ENCODE peak calls at places on chromosomes 1 and 21, in nine cellular contexts. S, Z, X, R, M, F, Q, Y and V are unnamed samples. For H3K4me1, the result is how much of the 10 kb centered on the place peaks cover.

GRCh38 chr21:43792406-43792805 is 3.0 kb downstream of the RRP1 start:
- DNase-seq in S (no peak), Z (no peak), X (no peak), R (no peak), M (no peak), F (no peak), Q (no peak), Y (no peak), V (no peak)

GRCh38 chr1:214332950-214333798 is 52.2 kb downstream of the SMYD2 start:
- DNase-seq in S (no peak), Z (no peak), X (peak), R (peak), M (peak), F (no peak), Q (peak), Y (peak), V (no peak)

GRCh38 chr1:216293673-216294072 is 129.6 kb downstream of the USH2A start:
- DNase-seq in S (no peak), Z (no peak), X (no peak), R (no peak), M (no peak), F (no peak), Q (no peak), Y (no peak), V (no peak)

GRCh38 chr1:183472488-183473285 is at the start of gene SMG7:
- DNase-seq in S (no peak), Z (peak), X (peak), R (peak), M (no peak), F (peak), Q (peak), Y (peak), V (peak)

GRCh38 chr1:33612877-33613487 is 140.5 kb downstream of the ZSCAN20 start:
- DNase-seq in S (peak), Z (no peak), X (peak), R (peak), M (no peak), F (no peak), Q (peak), Y (peak), V (no peak)

GRCh38 chr1:15941899-15942660 is 33.8 kb downstream of the ZBTB17 start:
- DNase-seq in S (no peak), Z (no peak), X (no peak), R (no peak), M (no peak), F (no peak), Q (no peak), Y (no peak), V (no peak)

GRCh38 chr1:197429372-197429771 is 161.3 kb downstream of the CRB1 start:
- DNase-seq in S (no peak), Z (no peak), X (no peak), R (no peak), M (no peak), F (no peak), Q (no peak), Y (no peak), V (no peak)

GRCh38 chr1:171819946-171820345 is 21.4 kb upstream of the DNM3 start:
- DNase-seq in S (no peak), Z (no peak), X (no peak), R (no peak), M (no peak), F (no peak), Q (no peak), Y (no peak), V (no peak)

GRCh38 chr1:175673236-175674150 is 69.9 kb downstream of the TNR start:
- DNase-seq in S (no peak), Z (no peak), X (no peak), R (peak), M (no peak), F (no peak), Q (no peak), Y (no peak), V (no peak)

GRCh38 chr1:91684599-91685196 is 184.0 kb downstream of the CDC7 start:
- DNase-seq in S (no peak), Z (no peak), X (no peak), R (peak), M (no peak), F (no peak), Q (no peak), Y (peak), V (no peak)

GRCh38 chr21:43308511-43309283 is 118.2 kb downstream of the SIK1 start:
- DNase-seq in S (no peak), Z (peak), X (no peak), R (no peak), M (no peak), F (no peak), Q (no peak), Y (no peak), V (peak)

GRCh38 chr1:10033359-10033845 is 644 bp downstream of the UBE4B start:
- DNase-seq in S (no peak), Z (no peak), X (peak), R (peak), M (no peak), F (no peak), Q (peak), Y (no peak), V (no peak)

GRCh38 chr1:74732960-74733615 is at the start of the genes CRYZ and TYW3:
- DNase-seq in S (peak), Z (peak), X (peak), R (peak), M (peak), F (peak), Q (peak), Y (peak), V (peak)

GRCh38 chr1:23394176-23394575 is 24.5 kb upstream of the ZNF436 start:
- DNase-seq in S (no peak), Z (no peak), X (peak), R (peak), M (peak), F (no peak), Q (no peak), Y (no peak), V (no peak)

GRCh38 chr1:8825985-8826481 is 8.6 kb upstream of the RERE start:
- DNase-seq in S (no peak), Z (peak), X (no peak), R (peak), M (no peak), F (no peak), Q (no peak), Y (peak), V (no peak)

GRCh38 chr21:41932576-41933258 is 21.1 kb downstream of the C2CD2 start:
- DNase-seq in S (no peak), Z (no peak), X (peak), R (no peak), M (peak), F (no peak), Q (no peak), Y (no peak), V (no peak)

GRCh38 chr1:216183007-216183406 is 240.2 kb downstream of the USH2A start:
- DNase-seq in S (no peak), Z (no peak), X (no peak), R (no peak), M (no peak), F (no peak), Q (no peak), Y (no peak), V (no peak)

GRCh38 chr1:58434587-58434986 is 111.9 kb downstream of the OMA1 start:
- DNase-seq in S (no peak), Z (no peak), X (no peak), R (no peak), M (no peak), F (no peak), Q (no peak), Y (no peak), V (no peak)

GRCh38 chr1:69252696-69253095 is 315.0 kb upstream of the LRRC7 start:
- DNase-seq in S (no peak), Z (no peak), X (no peak), R (no peak), M (no peak), F (no peak), Q (no peak), Y (no peak), V (no peak)

GRCh38 chr1:967466-968343 is 1.4 kb downstream of the PLEKHN1 start:
- DNase-seq in S (no peak), Z (no peak), X (no peak), R (no peak), M (no peak), F (no peak), Q (no peak), Y (no peak), V (no peak)

GRCh38 chr1:65147424-65148177 is 402 bp upstream of the AK4 start:
- DNase-seq in S (peak), Z (peak), X (peak), R (peak), M (peak), F (peak), Q (peak), Y (no peak), V (peak)

GRCh38 chr1:199096601-199097000 is 457.8 kb downstream of the PTPRC start:
- DNase-seq in S (no peak), Z (no peak), X (no peak), R (no peak), M (no peak), F (no peak), Q (no peak), Y (no peak), V (no peak)

GRCh38 chr1:24914226-24915069 is 15.6 kb downstream of the RUNX3 start:
- DNase-seq in S (no peak), Z (no peak), X (peak), R (peak), M (no peak), F (no peak), Q (no peak), Y (no peak), V (no peak)

GRCh38 chr1:60874703-60875102 is 207.7 kb upstream of the NFIA start:
- DNase-seq in S (no peak), Z (no peak), X (no peak), R (peak), M (no peak), F (no peak), Q (no peak), Y (no peak), V (no peak)

GRCh38 chr1:2451744-2452582 is 24.1 kb upstream of the PLCH2 start:
- DNase-seq in S (no peak), Z (no peak), X (no peak), R (peak), M (no peak), F (no peak), Q (no peak), Y (no peak), V (no peak)

GRCh38 chr1:10195570-10195969 is 14.8 kb upstream of the KIF1B start:
- DNase-seq in S (no peak), Z (no peak), X (no peak), R (peak), M (no peak), F (no peak), Q (no peak), Y (no peak), V (no peak)

GRCh38 chr1:115539736-115540135 is 102.0 kb upstream of the VANGL1 start:
- DNase-seq in S (no peak), Z (no peak), X (no peak), R (peak), M (no peak), F (no peak), Q (no peak), Y (no peak), V (no peak)

GRCh38 chr1:24998554-24999245 is 68.6 kb upstream of the RUNX3 start:
- DNase-seq in S (no peak), Z (peak), X (no peak), R (no peak), M (no peak), F (no peak), Q (no peak), Y (no peak), V (no peak)

GRCh38 chr1:54795100-54795665 is 5.9 kb downstream of the TTC22 start:
- DNase-seq in S (no peak), Z (no peak), X (no peak), R (no peak), M (no peak), F (no peak), Q (no peak), Y (no peak), V (no peak)

GRCh38 chr1:59486595-59486994 is 189.7 kb downstream of the FGGY start:
- DNase-seq in S (no peak), Z (no peak), X (no peak), R (peak), M (no peak), F (no peak), Q (no peak), Y (no peak), V (no peak)

GRCh38 chr1:210711825-210712224 is 383.1 kb downstream of the HHAT start:
- DNase-seq in S (no peak), Z (no peak), X (no peak), R (no peak), M (no peak), F (no peak), Q (no peak), Y (no peak), V (no peak)
- TF ChIP-seq CTCF in S (no peak), Z (no peak), X (peak), R (no peak), M (no peak), F (no peak), Q (no peak), Y (no peak), V (no peak)

DNA sequence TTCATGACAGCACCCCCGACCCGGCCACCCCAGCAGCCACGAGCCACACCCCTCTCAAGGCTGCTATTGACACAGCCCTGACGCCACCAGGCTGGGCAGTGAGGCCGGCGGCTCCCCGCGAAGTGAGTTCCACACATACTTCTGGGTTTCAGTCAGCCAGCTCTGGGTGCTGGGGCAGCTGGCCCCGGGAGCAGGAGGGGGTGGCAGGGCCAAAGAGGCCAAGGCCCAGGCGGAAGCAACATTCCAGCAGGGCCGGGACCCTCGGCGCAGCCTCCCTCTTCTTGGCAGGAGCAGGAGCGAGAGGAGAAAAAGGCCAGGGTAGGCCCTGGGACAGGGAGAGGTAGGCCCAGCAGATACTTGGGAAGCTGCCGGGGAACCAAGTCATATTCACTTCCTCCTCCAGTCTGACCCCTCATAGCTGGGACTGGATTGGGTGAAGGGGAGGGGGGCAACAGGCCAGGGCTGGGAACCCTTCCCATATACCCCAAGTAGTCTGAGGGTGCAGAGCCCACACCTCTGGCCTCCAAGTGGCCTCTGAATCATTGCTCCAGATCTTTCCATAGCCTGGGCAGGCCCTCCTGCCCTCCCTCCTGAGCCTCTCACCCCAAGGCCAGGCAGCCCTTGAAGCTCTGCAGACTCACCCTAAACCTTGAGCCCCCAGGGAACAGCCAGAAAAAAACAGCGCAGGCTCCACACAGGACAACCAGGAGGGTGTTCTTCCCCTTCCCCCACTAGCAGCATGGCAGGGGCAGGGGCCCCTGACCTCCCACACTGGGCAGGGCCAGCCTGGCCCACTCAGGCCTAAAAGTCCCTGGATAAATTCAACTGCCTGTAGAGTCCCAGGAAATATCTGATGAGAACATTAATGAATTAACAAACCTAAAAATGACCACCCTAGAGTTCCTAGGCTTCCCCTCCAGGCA is 5.7 kb downstream of the HSPG2 start:
- DNase-seq in S (peak), Z (peak), X (no peak), R (peak), M (peak), F (no peak), Q (peak), Y (no peak), V (peak)
- H3K4me1 ChIP-seq in S (under half), Z (half or more), X (under half), R (half or more), M (under half), F (half or more), Q (under half), Y (under half), V (half or more)

DNA sequence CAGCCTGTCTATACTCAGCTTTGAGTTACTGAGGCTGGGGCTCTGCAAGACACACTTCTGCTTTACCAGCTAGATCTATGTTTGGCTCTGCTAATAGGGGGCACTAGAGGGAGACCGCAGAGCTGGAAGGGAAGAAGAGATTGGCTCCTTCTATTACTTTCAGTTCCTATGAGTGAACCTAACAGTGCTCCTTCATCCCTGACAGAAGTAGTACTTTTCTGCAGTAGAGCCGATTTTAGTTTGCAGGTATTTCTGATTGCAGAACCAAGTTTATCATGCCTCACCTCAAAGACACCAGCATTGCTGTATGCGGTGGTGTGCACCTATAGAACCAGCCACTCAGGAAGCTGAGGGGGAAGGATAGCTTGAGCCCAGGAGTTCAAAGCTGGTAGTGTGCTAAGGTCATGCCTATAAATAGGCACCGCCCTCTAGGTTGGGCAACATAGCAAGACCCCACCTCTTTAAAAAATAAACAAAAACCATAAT is 5.7 kb upstream of the ZDHHC18 start:
- DNase-seq in S (no peak), Z (no peak), X (no peak), R (no peak), M (no peak), F (no peak), Q (peak), Y (no peak), V (no peak)
- TF ChIP-seq CTCF in S (no peak), Z (no peak), X (no peak), R (peak), M (no peak), F (no peak), Q (peak), Y (peak), V (peak)

GRCh38 chr1:29249951-29250581 is 13.7 kb downstream of the PTPRU start:
- DNase-seq in S (no peak), Z (no peak), X (no peak), R (no peak), M (no peak), F (no peak), Q (no peak), Y (no peak), V (no peak)

GRCh38 chr1:29251164-29252130 is 15.1 kb downstream of the PTPRU start:
- DNase-seq in S (no peak), Z (no peak), X (no peak), R (no peak), M (no peak), F (no peak), Q (no peak), Y (no peak), V (no peak)

GRCh38 chr1:29254346-29254745 is 18.0 kb downstream of the PTPRU start:
- DNase-seq in S (no peak), Z (no peak), X (no peak), R (no peak), M (no peak), F (no peak), Q (no peak), Y (no peak), V (no peak)

GRCh38 chr1:29255134-29255666 is 18.9 kb downstream of the PTPRU start:
- DNase-seq in S (no peak), Z (no peak), X (no peak), R (no peak), M (no peak), F (no peak), Q (no peak), Y (no peak), V (peak)

GRCh38 chr1:29253180-29253579 is 16.9 kb downstream of the PTPRU start:
- DNase-seq in S (no peak), Z (no peak), X (no peak), R (no peak), M (no peak), F (no peak), Q (no peak), Y (no peak), V (no peak)
- H3K4me1 ChIP-seq in S (under half), Z (under half), X (under half), R (under half), M (under half), F (under half), Q (under half), Y (under half), V (under half)

GRCh38 chr1:30877205-30877912 is 31.2 kb downstream of the SDC3 start:
- DNase-seq in S (peak), Z (peak), X (no peak), R (peak), M (peak), F (peak), Q (peak), Y (no peak), V (peak)
- TF ChIP-seq CTCF in S (no peak), Z (no peak), X (no peak), R (no peak), M (no peak), F (no peak), Q (no peak), Y (no peak), V (no peak)

DNA sequence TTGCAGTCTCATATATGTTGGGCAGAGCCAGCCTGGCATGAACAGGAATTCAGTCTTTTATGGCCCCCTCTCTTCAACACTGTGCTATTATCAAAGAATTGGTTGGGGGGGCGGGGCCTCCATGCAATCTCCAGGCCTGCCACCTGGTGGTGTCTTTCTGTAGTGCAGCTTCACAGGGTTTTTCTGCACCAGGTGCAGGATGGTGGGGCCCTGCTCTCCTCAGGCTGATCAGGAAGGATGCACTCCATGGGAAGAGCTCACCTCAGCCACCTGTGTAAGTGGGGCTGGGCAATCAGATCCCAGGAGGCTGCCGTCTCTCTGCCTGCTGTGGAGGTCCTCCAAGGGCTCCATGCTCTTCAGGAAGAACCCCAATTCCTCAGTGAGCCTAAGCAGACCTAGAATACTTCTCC is 16.7 kb downstream of the STK40 start:
- DNase-seq in S (peak), Z (no peak), X (peak), R (peak), M (peak), F (peak), Q (peak), Y (peak), V (peak)
- H3K4me1 ChIP-seq in S (under half), Z (under half), X (under half), R (under half), M (under half), F (half or more), Q (under half), Y (half or more), V (half or more)

GRCh38 chr1:208254376-208254775 is 10.2 kb upstream of the PLXNA2 start:
- DNase-seq in S (no peak), Z (no peak), X (no peak), R (peak), M (no peak), F (no peak), Q (no peak), Y (no peak), V (no peak)

GRCh38 chr1:208254862-208255261 is 10.7 kb upstream of the PLXNA2 start:
- DNase-seq in S (no peak), Z (no peak), X (no peak), R (peak), M (no peak), F (no peak), Q (no peak), Y (no peak), V (no peak)

GRCh38 chr1:208251015-208251414 is 6.8 kb upstream of the PLXNA2 start:
- DNase-seq in S (no peak), Z (no peak), X (peak), R (no peak), M (no peak), F (no peak), Q (no peak), Y (no peak), V (no peak)

GRCh38 chr1:208253177-208253576 is 9.0 kb upstream of the PLXNA2 start:
- DNase-seq in S (no peak), Z (no peak), X (no peak), R (peak), M (no peak), F (no peak), Q (no peak), Y (no peak), V (no peak)

GRCh38 chr1:208252126-208252853 is 8.1 kb upstream of the PLXNA2 start:
- DNase-seq in S (no peak), Z (no peak), X (peak), R (peak), M (peak), F (no peak), Q (no peak), Y (no peak), V (peak)
- TF ChIP-seq CTCF in S (peak), Z (no peak), X (peak), R (peak), M (no peak), F (peak), Q (peak), Y (no peak), V (peak)

GRCh38 chr1:164446020-164446419 is 113.0 kb upstream of the PBX1 start:
- DNase-seq in S (no peak), Z (no peak), X (no peak), R (no peak), M (no peak), F (no peak), Q (no peak), Y (no peak), V (no peak)

GRCh38 chr1:164440222-164440621 is 118.8 kb upstream of the PBX1 start:
- DNase-seq in S (no peak), Z (no peak), X (peak), R (peak), M (peak), F (no peak), Q (no peak), Y (no peak), V (no peak)

GRCh38 chr1:164443166-164443565 is 115.8 kb upstream of the PBX1 start:
- DNase-seq in S (no peak), Z (no peak), X (no peak), R (peak), M (no peak), F (no peak), Q (no peak), Y (no peak), V (no peak)

GRCh38 chr1:164443836-164444235 is 115.1 kb upstream of the PBX1 start:
- DNase-seq in S (no peak), Z (no peak), X (no peak), R (peak), M (no peak), F (no peak), Q (no peak), Y (no peak), V (no peak)
- H3K4me1 ChIP-seq in S (under half), Z (under half), X (under half), R (under half), M (under half), F (under half), Q (under half), Y (under half), V (under half)